ENCODE peak calls at places on chromosomes 1 and 21, in four cellular contexts. C, I, N and L are unnamed samples. For H3K36me3, the result is how much of the 10 kb centered on the place peaks cover.

GRCh38 chr1:148362141-148362929 is 120.8 kb downstream of the PPIAL4G start:
- DNase-seq in N (peak), C (no peak), I (no peak), L (no peak)

GRCh38 chr1:115302390-115302961 is 35.6 kb downstream of the NGF start:
- DNase-seq in N (no peak), I (peak), C (no peak), L (no peak)

GRCh38 chr1:49252917-49253316 is 476.2 kb upstream of the BEND5 start:
- DNase-seq in I (no peak), N (no peak), C (no peak), L (no peak)

GRCh38 chr1:10529096-10529495 is 54.3 kb downstream of the PEX14 start:
- DNase-seq in C (no peak), I (no peak), N (no peak), L (no peak)

GRCh38 chr1:192739476-192740184 is 69.2 kb upstream of the RGS2 start:
- DNase-seq in C (no peak), N (no peak), I (no peak), L (no peak)

GRCh38 chr1:163035791-163036249 is 33.3 kb upstream of the RGS4 start:
- DNase-seq in C (no peak), N (no peak), I (no peak), L (no peak)

GRCh38 chr1:109113787-109114568 is at the start of gene ELAPOR1:
- DNase-seq in I (no peak), N (peak), C (peak), L (no peak)

GRCh38 chr1:59549903-59550302 is 253.0 kb downstream of the FGGY start:
- DNase-seq in I (peak), C (no peak), N (no peak), L (peak)

GRCh38 chr1:74652711-74653131 is 20.9 kb downstream of the ERICH3 start:
- DNase-seq in N (no peak), I (no peak), C (peak), L (no peak)

GRCh38 chr1:10510520-10511493 is 36.1 kb downstream of the PEX14 start:
- DNase-seq in N (no peak), C (no peak), I (no peak), L (peak)

GRCh38 chr1:200708769-200709168 is 29.9 kb upstream of the CAMSAP2 start:
- DNase-seq in N (no peak), I (no peak), C (no peak), L (no peak)

GRCh38 chr21:45119812-45120211 is 45.4 kb downstream of the ADARB1 start:
- DNase-seq in I (no peak), N (no peak), C (no peak), L (no peak)

GRCh38 chr1:10064416-10065343 is 31.9 kb downstream of the UBE4B start:
- DNase-seq in N (no peak), C (no peak), I (no peak), L (no peak)

GRCh38 chr1:63827411-63828321 is 53.8 kb downstream of the ROR1 start:
- DNase-seq in I (no peak), C (no peak), N (no peak), L (no peak)

GRCh38 chr1:197485790-197486189 is 217.7 kb downstream of the CRB1 start:
- DNase-seq in I (no peak), N (no peak), C (no peak), L (no peak)

GRCh38 chr1:230827081-230827681 is 41.1 kb downstream of the C1orf198 start:
- DNase-seq in C (peak), N (no peak), I (peak), L (no peak)

GRCh38 chr1:186828612-186829542 is at the start of gene PLA2G4A:
- DNase-seq in N (peak), C (no peak), I (peak), L (peak)

GRCh38 chr21:43194303-43195130 is 25.7 kb downstream of the CRYAA start:
- DNase-seq in I (peak), C (peak), N (no peak), L (peak)

DNA sequence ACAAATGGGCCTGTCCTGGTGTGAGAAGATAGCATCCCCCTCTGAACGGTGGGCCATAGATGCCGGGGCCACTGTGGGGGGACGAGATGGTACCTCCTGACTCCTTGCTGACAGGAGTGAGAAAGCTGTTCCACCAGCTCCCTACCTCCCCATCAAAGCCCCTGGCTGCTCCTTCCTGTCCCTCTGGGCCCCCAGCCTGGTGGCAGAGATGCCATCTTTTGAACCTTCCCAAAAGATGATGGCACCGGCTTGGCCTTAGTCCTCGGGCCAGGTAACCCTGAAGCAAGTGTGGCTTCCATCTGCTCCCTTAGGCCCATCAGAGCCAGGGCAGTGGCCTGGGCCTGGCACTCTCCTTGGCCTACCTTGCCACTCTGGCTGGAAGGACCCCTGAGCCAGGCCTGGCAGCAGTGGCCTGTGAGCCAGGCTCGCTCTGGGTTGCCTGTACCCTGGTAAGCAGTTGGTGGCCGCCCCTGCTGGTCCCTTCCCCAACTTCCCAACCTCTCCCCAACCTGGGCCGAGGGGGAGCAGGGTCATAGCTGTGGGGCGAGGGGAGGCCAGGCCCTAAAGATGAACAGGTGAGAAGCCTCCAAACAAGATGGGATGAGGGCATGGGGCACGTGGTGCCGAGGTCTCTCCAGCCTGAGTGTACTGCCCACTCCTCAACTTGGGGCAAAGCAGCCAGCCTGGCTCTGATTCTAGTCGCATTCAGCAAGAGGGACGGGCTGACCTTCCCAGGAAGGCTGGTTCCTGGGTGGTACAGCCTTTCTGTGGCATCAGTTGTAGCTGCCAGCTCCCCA is 34.7 kb downstream of the ZBTB17 start:
- DNase-seq in N (peak), C (no peak), I (no peak), L (peak)
- H3K36me3 ChIP-seq in N (half or more), C (half or more), I (under half), L (under half)

GRCh38 chr1:111184648-111185047 is 15.8 kb downstream of the DENND2D start:
- DNase-seq in C (no peak), I (no peak), N (no peak), L (no peak)
- H3K36me3 ChIP-seq in C (under half), I (under half), N (under half), L (under half)

GRCh38 chr21:38823737-38824123 is 18.0 kb downstream of the ETS2 start:
- DNase-seq in C (no peak), I (no peak), N (no peak), L (no peak)
- H3K36me3 ChIP-seq in C (under half), I (under half), N (under half), L (under half)

GRCh38 chr1:236067854-236068454 is 3.1 kb upstream of the NID1 start:
- DNase-seq in I (no peak), N (no peak), C (no peak), L (peak)
- H3K36me3 ChIP-seq in I (under half), N (under half), C (under half), L (under half)

GRCh38 chr1:185096531-185096930 is 51.2 kb downstream of the RNF2 start:
- DNase-seq in N (no peak), C (no peak), I (no peak), L (no peak)
- H3K36me3 ChIP-seq in N (under half), C (under half), I (under half), L (half or more)

GRCh38 chr1:54248966-54249365 is 49.0 kb downstream of the MRPL37 start:
- DNase-seq in I (no peak), C (no peak), N (no peak), L (no peak)
- H3K36me3 ChIP-seq in I (under half), C (under half), N (under half), L (under half)

DNA sequence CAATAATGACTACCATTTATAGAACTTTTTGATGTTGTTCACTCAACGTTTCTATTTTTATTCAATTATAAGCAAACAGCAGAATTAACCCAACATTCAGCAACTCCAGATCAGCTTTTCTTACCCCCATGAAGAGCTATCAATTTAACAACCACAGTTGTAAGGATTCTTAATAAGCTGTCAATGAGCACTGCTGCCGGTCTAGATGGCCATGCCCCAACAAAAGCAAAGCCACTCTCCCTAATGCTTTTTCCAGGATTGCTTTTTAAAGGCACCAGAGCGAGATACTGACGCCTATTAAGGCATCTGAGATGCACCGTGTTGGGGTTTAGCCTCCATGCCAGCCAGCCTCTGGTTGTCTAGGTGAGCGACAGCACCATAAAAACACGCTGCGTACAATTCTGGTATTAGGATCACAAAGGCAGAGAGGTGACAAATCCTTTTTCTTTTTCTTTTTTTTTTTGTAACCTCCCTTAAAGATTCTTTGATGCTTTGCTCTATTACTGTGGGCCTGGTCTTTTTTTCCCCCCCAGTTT is 39.5 kb downstream of the PTPRC start:
- DNase-seq in C (no peak), I (no peak), N (no peak), L (no peak)
- H3K36me3 ChIP-seq in C (under half), I (under half), N (under half), L (under half)

GRCh38 chr1:26853156-26853555 is 9.8 kb upstream of the SFN start:
- DNase-seq in N (peak), I (peak), C (peak), L (peak)
- H3K36me3 ChIP-seq in N (under half), I (under half), C (under half), L (half or more)

GRCh38 chr1:155904261-155904660 is 6.9 kb downstream of the RIT1 start:
- DNase-seq in N (no peak), I (no peak), C (no peak), L (no peak)
- H3K36me3 ChIP-seq in N (half or more), I (under half), C (under half), L (half or more)

GRCh38 chr21:38661296-38662223 is 144.2 kb upstream of the ETS2 start:
- DNase-seq in N (no peak), C (peak), I (no peak), L (no peak)

GRCh38 chr21:38664821-38665220 is 140.9 kb upstream of the ETS2 start:
- DNase-seq in N (no peak), I (no peak), C (no peak), L (no peak)

GRCh38 chr21:38662224-38662568 is 143.5 kb upstream of the ETS2 start:
- DNase-seq in N (no peak), C (no peak), I (no peak), L (no peak)

GRCh38 chr21:38663282-38663681 is 142.4 kb upstream of the ETS2 start:
- DNase-seq in C (no peak), N (no peak), I (no peak), L (no peak)

DNA sequence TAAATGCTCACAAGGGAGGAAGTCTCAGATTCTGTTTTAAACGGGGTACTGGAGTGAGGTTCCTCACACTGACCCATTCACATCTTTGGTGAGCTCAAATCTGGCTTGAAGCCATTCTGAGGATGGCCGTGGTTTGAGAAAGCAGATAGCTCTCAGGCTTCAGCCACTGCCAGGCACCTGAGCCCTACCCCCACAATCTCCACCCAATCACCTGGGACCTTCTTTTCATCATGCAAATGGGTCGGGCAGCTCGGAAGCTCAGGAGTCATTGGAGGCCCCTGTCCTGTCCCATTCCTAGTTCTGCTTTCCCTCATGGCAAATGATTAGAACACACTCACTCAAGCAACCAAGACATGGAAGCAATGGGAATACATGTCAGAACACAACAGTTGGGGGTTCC is 141.4 kb upstream of the ETS2 start:
- DNase-seq in I (no peak), N (no peak), C (no peak), L (no peak)
- H3K36me3 ChIP-seq in I (under half), N (under half), C (under half), L (under half)